ENCODE peak calls at places on chromosomes 13 and 19, in ten cellular contexts. S is ascending aorta; U is tibial nerve; N is testis; E is K562; F is A549; C is neural progenitor cell; B is GM23248; I is cardiac muscle cell; Z is CD8-positive, alpha-beta T cell. K is an unnamed sample.

GRCh38 chr13:80137994-80138393 is 202.9 kb downstream of the SPRY2 start:
- DNase-seq in S (no peak), U (no peak), N (no peak), E (no peak), F (no peak), C (no peak), B (no peak), I (no peak), Z (no peak), K (no peak)

GRCh38 chr13:98482476-98483444 is 94.1 kb downstream of the STK24 start:
- DNase-seq in S (no peak), U (peak; percentile 47), N (peak; percentile 83), E (no peak), F (no peak), C (peak; percentile 45), B (peak; percentile 90), I (peak; percentile 77), Z (no peak), K (peak; percentile 77)

GRCh38 chr13:113148940-113149503 is 9.4 kb upstream of the PROZ start:
- DNase-seq in S (peak; percentile 46), U (no peak), N (no peak), E (no peak), F (no peak), C (no peak), B (no peak), I (no peak), Z (no peak), K (no peak)

GRCh38 chr13:47067296-47067695 is 170.4 kb upstream of the HTR2A start:
- DNase-seq in S (no peak), U (no peak), N (no peak), E (no peak), F (no peak), C (no peak), B (no peak), I (no peak), Z (no peak), K (no peak)

GRCh38 chr13:75399168-75399878 is 82.6 kb downstream of the TBC1D4 start:
- DNase-seq in S (no peak), U (no peak), N (no peak), E (no peak), F (no peak), C (no peak), B (no peak), I (no peak), Z (no peak), K (no peak)

GRCh38 chr13:109724603-109725002 is 61.8 kb downstream of the IRS2 start:
- DNase-seq in S (no peak), U (no peak), N (no peak), E (no peak), F (no peak), C (no peak), B (no peak), I (no peak), Z (no peak), K (no peak)

GRCh38 chr13:98751397-98752110 is 918 bp downstream of the SLC15A1 start:
- DNase-seq in S (no peak), U (no peak), N (no peak), E (no peak), F (peak; percentile 9), C (peak; percentile 43), B (peak; percentile 74), I (peak; percentile 13), Z (no peak), K (no peak)

GRCh38 chr13:98567140-98567539 is 9.8 kb downstream of the STK24 start:
- DNase-seq in S (no peak), U (no peak), N (no peak), E (no peak), F (no peak), C (no peak), B (no peak), I (no peak), Z (no peak), K (no peak)

GRCh38 chr19:58054792-58055482 is 4.1 kb upstream of the ZNF135 start:
- DNase-seq in S (no peak), U (no peak), N (peak; percentile 67), E (no peak), F (no peak), C (peak; percentile 29), B (peak; percentile 47), I (peak; percentile 34), Z (no peak), K (no peak)

GRCh38 chr19:46764817-46765291 is 18.6 kb upstream of the STRN4 start:
- DNase-seq in S (no peak), U (no peak), N (peak; percentile 93), E (no peak), F (no peak), C (no peak), B (no peak), I (no peak), Z (no peak), K (no peak)

GRCh38 chr13:24168392-24168750 is 7.9 kb downstream of the SPATA13 start:
- DNase-seq in S (no peak), U (no peak), N (no peak), E (no peak), F (no peak), C (peak; percentile 67), B (peak; percentile 86), I (no peak), Z (no peak), K (no peak)

GRCh38 chr19:7973883-7974282 is 30.4 kb upstream of the TIMM44 start:
- DNase-seq in S (no peak), U (no peak), N (no peak), E (no peak), F (no peak), C (no peak), B (no peak), I (no peak), Z (no peak), K (peak; percentile 62)

DNA sequence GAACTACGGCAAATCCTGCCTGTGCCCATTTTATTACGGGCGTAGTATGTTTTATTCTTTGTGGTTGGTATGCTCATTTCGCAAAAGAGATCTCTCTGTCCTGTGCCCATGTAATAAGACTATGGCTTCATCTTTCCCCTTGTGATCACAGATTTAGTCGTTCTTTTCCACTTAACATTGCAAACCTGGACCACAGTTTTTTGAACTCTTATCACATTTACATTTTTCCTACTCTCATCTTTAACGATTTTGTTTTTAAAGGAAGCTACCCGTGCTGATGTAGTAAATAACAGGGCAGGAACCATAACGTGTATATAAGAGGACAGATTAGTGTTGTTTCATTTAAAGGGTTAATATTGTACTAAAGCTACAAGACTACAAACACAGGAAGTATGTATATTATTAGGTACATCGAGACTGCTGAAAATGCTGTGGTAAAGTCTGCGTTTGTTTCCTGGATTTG is 3.1 kb upstream of the MYCBP2 start:
- DNase-seq in S (no peak), U (no peak), N (no peak), E (no peak), F (no peak), C (no peak), B (peak; percentile 12), I (no peak), Z (no peak), K (no peak)
- H3K4me3 ChIP-seq in S (peak overlapping the region; percentile 75), U (peak overlapping the region; percentile 90), N (peak overlapping the region; percentile 91), E (peak overlapping the region; percentile 84), F (peak overlapping the region; percentile 72), C (peak overlapping the region; percentile 82), B (peak overlapping the region; percentile 94), I (peak overlapping the region; percentile 68), Z (peak overlapping the region; percentile 98), K (peak overlapping the region; percentile 71)

GRCh38 chr19:6234527-6234926 is 45.2 kb downstream of the MLLT1 start:
- DNase-seq in S (no peak), U (no peak), N (no peak), E (no peak), F (no peak), C (no peak), B (peak; percentile 36), I (no peak), Z (no peak), K (no peak)

GRCh38 chr19:6236310-6237291 is 43.2 kb downstream of the MLLT1 start:
- DNase-seq in S (no peak), U (no peak), N (no peak), E (no peak), F (no peak), C (no peak), B (no peak), I (no peak), Z (no peak), K (peak; percentile 90)

GRCh38 chr19:6233827-6234511 is 45.8 kb downstream of the MLLT1 start:
- DNase-seq in S (no peak), U (no peak), N (no peak), E (no peak), F (no peak), C (no peak), B (no peak), I (no peak), Z (no peak), K (peak; percentile 91)

GRCh38 chr19:6233051-6233826 is 46.5 kb downstream of the MLLT1 start:
- DNase-seq in S (no peak), U (no peak), N (no peak), E (no peak), F (no peak), C (no peak), B (peak; percentile 75), I (no peak), Z (no peak), K (peak; percentile 80)

DNA sequence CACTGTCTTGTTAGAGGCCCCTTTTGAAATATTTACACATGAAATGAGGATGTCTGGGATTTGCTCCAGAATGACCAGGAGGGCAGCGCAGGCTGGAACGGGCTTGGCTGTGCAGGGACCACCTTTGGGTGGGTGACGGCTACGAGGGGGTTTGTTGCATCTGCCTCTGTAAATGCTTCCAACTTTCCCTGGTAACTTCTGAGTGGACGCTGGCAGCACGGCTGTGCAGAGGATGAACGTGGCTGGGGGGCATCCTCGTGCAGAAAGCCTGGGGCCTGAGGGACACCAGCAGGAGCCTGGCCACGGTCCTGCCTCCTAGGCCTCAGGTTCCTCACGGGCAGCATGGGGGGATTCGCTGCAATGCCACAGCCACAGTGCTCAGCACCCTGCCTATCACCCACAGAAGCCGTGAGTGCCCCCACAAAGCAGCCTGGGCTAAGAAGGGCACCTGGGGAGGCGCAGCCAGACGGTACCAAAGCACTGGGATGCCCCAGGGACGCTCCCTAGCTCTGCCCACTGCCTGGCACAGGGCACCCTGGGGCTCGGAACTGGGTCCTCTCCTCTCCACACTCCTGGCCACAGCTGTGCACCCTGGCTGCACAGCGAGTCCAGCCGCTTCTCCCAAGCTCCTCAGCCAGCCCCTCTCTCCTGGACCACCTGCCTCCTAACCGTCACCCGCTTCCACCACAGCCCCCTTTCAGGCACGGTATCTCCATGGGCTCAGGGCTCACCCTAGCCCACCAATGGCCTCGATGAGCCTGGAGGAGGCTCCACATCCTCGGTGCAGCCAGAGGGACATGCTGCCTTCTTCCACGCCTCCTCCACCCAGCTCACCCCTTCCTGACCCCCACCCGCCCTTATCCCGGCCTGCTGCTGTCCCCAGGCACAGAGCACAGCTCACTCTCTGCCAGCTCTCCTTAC is 44.5 kb downstream of the MLLT1 start:
- DNase-seq in S (no peak), U (no peak), N (no peak), E (no peak), F (no peak), C (no peak), B (no peak), I (no peak), Z (no peak), K (no peak)
- H3K4me1 ChIP-seq in S (peaks cover 48% of the 10 kb centered on the region), U (no peaks in the 10 kb centered on the region), N (peaks cover 26% of the 10 kb centered on the region), E (peaks cover 27% of the 10 kb centered on the region), F (no peaks in the 10 kb centered on the region), C (peaks cover 14% of the 10 kb centered on the region), B (peaks cover 56% of the 10 kb centered on the region), I (peaks cover 18% of the 10 kb centered on the region), Z (peaks cover 6% of the 10 kb centered on the region), K (peaks cover 88% of the 10 kb centered on the region)

GRCh38 chr19:676007-676342 is 217 bp upstream of the FSTL3 start:
- DNase-seq in S (no peak), U (no peak), N (no peak), E (no peak), F (no peak), C (no peak), B (no peak), I (no peak), Z (no peak), K (no peak)
- H3K4me3 ChIP-seq in S (peak overlapping the region; percentile 88), U (peak overlapping the region; percentile 90), N (peak overlapping the region; percentile 52), E (no peak overlapping the region), F (peak overlapping the region; percentile 64), C (no peak overlapping the region), B (peak overlapping the region; percentile 78), I (no peak overlapping the region), Z (no peak overlapping the region), K (peak overlapping the region; percentile 57)

GRCh38 chr19:55249841-55250240 is 9.0 kb downstream of the PPP6R1 start:
- DNase-seq in S (no peak), U (no peak), N (no peak), E (no peak), F (no peak), C (no peak), B (no peak), I (no peak), Z (no peak), K (no peak)
- H3K4me1 ChIP-seq in S (no peaks in the 10 kb centered on the region), U (no peaks in the 10 kb centered on the region), N (peaks cover 15% of the 10 kb centered on the region), E (peaks cover 7% of the 10 kb centered on the region), F (peaks cover 22% of the 10 kb centered on the region), C (no peaks in the 10 kb centered on the region), B (peaks cover 3% of the 10 kb centered on the region), I (peaks cover 9% of the 10 kb centered on the region), Z (peaks cover 69% of the 10 kb centered on the region), K (peaks cover 71% of the 10 kb centered on the region)

K was measured in left lung.